ENCODE peak calls at places on chromosomes 16 and 17, in ten cellular contexts. E is sigmoid colon, A is A549, H is upper lobe of left lung, I is stomach, K is ovary, S is suprapubic skin, N is HepG2, L is K562, X is transverse colon. J is an unnamed sample. For H3K4me1, the result is how much of the 10 kb centered on the place peaks cover.

GRCh38 chr16:67537270-67537635 is 8.6 kb downstream of the RIPOR1 start:
- DNase-seq in X (peak), N (no peak), E (peak), K (peak), I (peak), H (peak), S (peak), L (no peak), A (no peak), J (no peak)

GRCh38 chr17:63631626-63632025 is 9.4 kb downstream of the MAP3K3 start:
- DNase-seq in H (no peak), K (no peak), I (no peak), A (no peak), L (no peak), X (no peak), N (no peak), S (no peak), E (no peak), J (no peak)

GRCh38 chr16:56513972-56514371 is 5.9 kb downstream of the BBS2 start:
- DNase-seq in K (no peak), L (peak), H (no peak), S (no peak), E (no peak), X (peak), N (peak), I (peak), A (peak), J (peak)

GRCh38 chr16:81639348-81639747 is 139.7 kb upstream of the PLCG2 start:
- DNase-seq in N (no peak), A (no peak), K (no peak), H (no peak), S (no peak), L (no peak), I (no peak), E (no peak), X (no peak), J (no peak)

GRCh38 chr17:3904486-3904885 is 11.6 kb upstream of the CAMKK1 start:
- DNase-seq in S (no peak), I (no peak), L (no peak), H (no peak), K (no peak), E (no peak), A (no peak), N (no peak), X (no peak), J (no peak)

GRCh38 chr16:62064173-62064572 is 27.9 kb upstream of the CDH8 start:
- DNase-seq in E (no peak), N (no peak), K (no peak), A (no peak), S (no peak), I (no peak), H (no peak), X (no peak), L (no peak), J (no peak)

GRCh38 chr17:45311762-45312476 is 4.9 kb downstream of the MAP3K14 start:
- DNase-seq in K (no peak), N (peak), I (peak), L (no peak), A (peak), H (no peak), S (no peak), X (peak), E (peak), J (no peak)

GRCh38 chr16:53944026-53944425 is 240.1 kb downstream of the FTO start:
- DNase-seq in E (no peak), L (no peak), N (no peak), X (no peak), S (no peak), A (no peak), H (no peak), I (no peak), K (no peak), J (no peak)

GRCh38 chr17:63973930-63974593 is 1.3 kb upstream of the SCN4A start:
- DNase-seq in K (peak), L (no peak), I (no peak), N (no peak), X (peak), H (peak), E (no peak), A (peak), S (no peak), J (no peak)

GRCh38 chr16:1972490-1972877 is 631 bp downstream of the TBL3 start:
- DNase-seq in X (peak), K (peak), H (peak), N (no peak), I (no peak), L (no peak), S (peak), E (no peak), A (no peak), J (no peak)

GRCh38 chr17:10737168-10737622 is 7.4 kb upstream of the TMEM220 start:
- DNase-seq in I (peak), H (no peak), E (peak), L (peak), X (peak), A (peak), K (peak), N (peak), S (peak), J (peak)

GRCh38 chr16:12067714-12068401 is 91.3 kb downstream of the SNX29 start:
- DNase-seq in E (no peak), L (peak), K (peak), S (no peak), A (peak), H (no peak), I (peak), X (peak), N (peak), J (no peak)

GRCh38 chr16:10840703-10841102 is 22.1 kb upstream of the TVP23A start:
- DNase-seq in A (no peak), S (no peak), K (no peak), X (no peak), L (no peak), H (no peak), N (no peak), I (no peak), E (no peak), J (no peak)

GRCh38 chr16:86952769-86953168 is 364.4 kb downstream of the C16orf95 start:
- DNase-seq in A (no peak), S (no peak), H (no peak), I (no peak), E (no peak), N (no peak), L (no peak), K (no peak), X (no peak), J (no peak)

GRCh38 chr17:69609495-69610315 is 195.2 kb downstream of the MAP2K6 start:
- DNase-seq in H (no peak), N (peak), S (no peak), L (peak), E (no peak), I (no peak), A (peak), X (no peak), K (no peak), J (no peak)

GRCh38 chr16:11224096-11224893 is 31.7 kb downstream of the SOCS1 start:
- DNase-seq in L (peak), A (no peak), X (peak), S (peak), E (peak), K (no peak), N (peak), I (peak), H (peak), J (peak)

GRCh38 chr16:46972971-46973456 is 460 bp downstream of the DNAJA2 start:
- DNase-seq in N (peak), I (peak), S (peak), H (peak), K (peak), X (peak), L (peak), E (peak), A (no peak), J (no peak)

GRCh38 chr16:86512301-86512859 is 2.1 kb downstream of the FOXF1 start:
- DNase-seq in X (no peak), L (no peak), K (no peak), H (no peak), A (no peak), E (peak), I (no peak), S (no peak), N (no peak), J (no peak)

GRCh38 chr17:75205793-75206163 is 299 bp downstream of the NUP85 start:
- DNase-seq in L (no peak), X (no peak), I (no peak), H (no peak), N (no peak), A (no peak), S (no peak), K (no peak), E (no peak), J (no peak)

GRCh38 chr16:89320717-89321501 is 103.4 kb downstream of the ZNF778 start:
- DNase-seq in H (peak), X (peak), K (no peak), N (no peak), L (peak), E (no peak), I (peak), A (peak), S (no peak), J (no peak)

GRCh38 chr17:39404542-39405378 is 3.3 kb upstream of the FBXL20 start:
- DNase-seq in E (no peak), N (no peak), A (peak), K (no peak), X (no peak), H (no peak), L (peak), I (no peak), S (no peak), J (no peak)

GRCh38 chr17:64032081-64032480 is 11.6 kb upstream of the ICAM2 start:
- DNase-seq in S (peak), L (no peak), A (no peak), X (no peak), H (no peak), K (no peak), I (no peak), N (no peak), E (peak), J (no peak)

GRCh38 chr17:20300399-20301037 is 166.8 kb downstream of the LGALS9B start:
- DNase-seq in H (no peak), K (peak), E (peak), X (no peak), A (no peak), N (no peak), L (no peak), S (no peak), I (no peak), J (no peak)

GRCh38 chr17:48492401-48493298 is 38.2 kb downstream of the HOXB1 start:
- DNase-seq in N (no peak), H (peak), A (peak), I (peak), E (peak), X (peak), K (peak), L (peak), S (peak), J (peak)

GRCh38 chr17:17739388-17740066 is 58.3 kb downstream of the RAI1 start:
- DNase-seq in K (peak), S (no peak), X (peak), L (peak), H (peak), N (no peak), E (peak), I (peak), A (peak), J (no peak)

GRCh38 chr16:85912271-85912974 is 13.5 kb downstream of the IRF8 start:
- DNase-seq in I (no peak), H (no peak), X (peak), S (no peak), E (peak), K (peak), N (no peak), A (no peak), L (no peak), J (peak)

GRCh38 chr17:27760069-27760885 is 40.1 kb downstream of the NOS2 start:
- DNase-seq in A (peak), K (peak), L (peak), S (no peak), N (peak), H (peak), X (peak), E (no peak), I (peak), J (peak)

GRCh38 chr17:59848778-59849177 is 44.0 kb downstream of the TUBD1 start:
- DNase-seq in A (no peak), X (peak), H (peak), L (no peak), E (peak), S (peak), N (peak), I (peak), K (no peak), J (peak)
- TF ChIP-seq EP300 in A (no peak), X (no peak), H (no peak), L (no peak), E (no peak), S (no peak), N (no peak), I (no peak), K (no peak), J (no peak)

GRCh38 chr16:30371248-30371816 is 1.0 kb upstream of the TBC1D10B start:
- DNase-seq in I (no peak), S (no peak), N (no peak), E (no peak), K (no peak), X (no peak), L (no peak), A (no peak), H (no peak), J (no peak)
- TF ChIP-seq CTCF in I (no peak), S (no peak), N (no peak), E (no peak), K (peak), X (no peak), L (no peak), A (no peak), H (no peak), J (no peak)

GRCh38 chr16:79734721-79735120 is 134.2 kb upstream of the MAF start:
- DNase-seq in L (no peak), A (no peak), E (no peak), X (no peak), N (no peak), I (no peak), H (no peak), S (no peak), K (no peak), J (no peak)
- H3K4me1 ChIP-seq in L (under half), A (under half), E (under half), X (under half), N (under half), I (under half), H (under half), S (under half), K (under half), J (under half)

DNA sequence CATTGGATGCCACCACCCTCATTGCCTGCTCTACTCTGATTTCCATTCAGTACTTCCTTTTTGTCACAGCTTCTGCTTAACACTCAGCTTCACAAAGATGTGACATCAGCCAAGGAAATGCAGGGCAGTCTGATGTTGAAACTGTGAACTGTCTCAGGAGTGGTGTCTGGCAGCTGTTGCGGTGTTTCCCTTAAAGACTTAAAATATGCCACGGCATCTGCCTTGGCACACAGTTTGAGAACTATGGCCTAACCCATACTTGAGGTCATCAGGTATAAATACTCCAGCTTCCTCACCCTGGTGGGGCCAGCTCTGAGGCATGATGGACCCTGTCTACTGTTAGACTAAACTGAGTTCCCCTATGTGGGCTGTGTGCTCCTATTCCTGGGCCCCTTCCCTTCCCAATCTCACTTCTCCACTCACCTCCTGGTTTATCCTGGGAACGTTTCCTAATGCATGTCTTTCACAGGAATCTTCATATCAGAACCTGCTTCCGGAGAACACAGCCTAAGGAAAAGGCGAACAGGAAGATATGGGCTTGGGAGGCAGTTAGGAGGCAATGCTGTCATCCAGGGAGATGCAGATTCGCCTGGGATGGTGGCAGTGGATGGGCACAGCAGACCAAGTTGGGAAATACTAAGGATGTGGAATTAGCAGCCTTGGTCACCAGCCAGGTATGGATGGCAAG is 96.5 kb downstream of the WSCD1 start:
- DNase-seq in A (no peak), K (no peak), N (no peak), L (no peak), X (no peak), S (no peak), I (no peak), E (no peak), H (no peak), J (no peak)
- TF ChIP-seq EP300 in A (no peak), K (no peak), N (no peak), L (no peak), X (no peak), S (no peak), I (no peak), E (no peak), H (no peak), J (no peak)

GRCh38 chr16:50594332-50595260 is 46.4 kb downstream of the NKD1 start:
- DNase-seq in K (no peak), I (no peak), A (no peak), X (no peak), L (no peak), H (no peak), N (no peak), S (no peak), E (no peak), J (no peak)

GRCh38 chr16:50595854-50596253 is 47.7 kb downstream of the NKD1 start:
- DNase-seq in S (no peak), E (no peak), N (no peak), A (no peak), X (no peak), I (no peak), K (no peak), L (no peak), H (no peak), J (no peak)

GRCh38 chr16:50591800-50592771 is 43.9 kb downstream of the NKD1 start:
- DNase-seq in X (peak), N (no peak), E (peak), S (no peak), A (no peak), L (no peak), H (peak), K (peak), I (peak), J (no peak)

GRCh38 chr16:50592996-50593395 is 44.8 kb downstream of the NKD1 start:
- DNase-seq in A (no peak), N (no peak), E (no peak), H (no peak), L (no peak), S (no peak), X (no peak), I (no peak), K (no peak), J (no peak)

GRCh38 chr16:50593410-50594139 is 45.4 kb downstream of the NKD1 start:
- DNase-seq in L (peak), X (no peak), K (no peak), H (no peak), E (no peak), N (no peak), S (no peak), A (no peak), I (no peak), J (no peak)
- TF ChIP-seq CTCF in L (peak), X (peak), K (no peak), H (no peak), E (no peak), N (peak), S (no peak), A (no peak), I (no peak), J (no peak)

GRCh38 chr17:82020874-82021727 is 1.6 kb downstream of the CENPX start:
- DNase-seq in H (peak), A (peak), E (peak), L (no peak), I (peak), X (peak), K (no peak), S (no peak), N (peak), J (peak)
- H3K4me1 ChIP-seq in H (under half), A (under half), E (under half), L (half or more), I (half or more), X (under half), K (under half), S (under half), N (half or more), J (half or more)

GRCh38 chr17:5583426-5584382 is 605 bp downstream of the NLRP1 start:
- DNase-seq in N (no peak), H (peak), E (no peak), L (peak), K (no peak), A (no peak), S (no peak), I (no peak), X (no peak), J (no peak)
- TF ChIP-seq EP300 in N (no peak), H (no peak), E (no peak), L (no peak), K (no peak), A (no peak), S (no peak), I (no peak), X (no peak), J (no peak)

GRCh38 chr17:55303701-55304145 is 39.0 kb downstream of the HLF start:
- DNase-seq in H (no peak), K (no peak), E (no peak), S (no peak), L (no peak), N (no peak), A (no peak), I (no peak), X (no peak), J (no peak)
- TF ChIP-seq CTCF in H (no peak), K (no peak), E (no peak), S (no peak), L (peak), N (peak), A (peak), I (no peak), X (no peak), J (no peak)

GRCh38 chr16:75065808-75066149 is 50.8 kb downstream of the LDHD start:
- DNase-seq in H (no peak), X (peak), A (no peak), N (no peak), S (no peak), K (no peak), L (no peak), E (no peak), I (peak), J (no peak)
- H3K4me1 ChIP-seq in H (half or more), X (half or more), A (under half), N (half or more), S (under half), K (under half), L (half or more), E (half or more), I (half or more), J (under half)